ENCODE peak calls at places on chromosome 7, in eight cellular contexts. One of them, this sample, is unnamed.

GRCh38 chr7:117582219-117582704 is 102.4 kb downstream of the CFTR start:
- DNase-seq in endothelial cell: no peak
- DNase-seq in A549: peak; percentile 97
- DNase-seq in epithelial cell of proximal tubule: no peak
- DNase-seq in spleen: no peak
- DNase-seq in neural progenitor cell: peak; percentile 17
- DNase-seq in BJ: peak; percentile 79
- DNase-seq in CD8-positive, alpha-beta T cell: no peak
- DNase-seq in this sample: no peak

GRCh38 chr7:1313591-1313990 is 80.9 kb downstream of the UNCX start:
- DNase-seq in spleen: peak; percentile 29
- DNase-seq in neural progenitor cell: no peak
- DNase-seq in BJ: no peak
- DNase-seq in CD8-positive, alpha-beta T cell: no peak
- DNase-seq in A549: no peak
- DNase-seq in endothelial cell: no peak
- DNase-seq in epithelial cell of proximal tubule: no peak
- DNase-seq in this sample: no peak

GRCh38 chr7:29457565-29457971 is 106.1 kb upstream of the PRR15 start:
- DNase-seq in endothelial cell: no peak
- DNase-seq in A549: no peak
- DNase-seq in neural progenitor cell: peak; percentile 18
- DNase-seq in epithelial cell of proximal tubule: no peak
- DNase-seq in spleen: no peak
- DNase-seq in BJ: peak; percentile 55
- DNase-seq in CD8-positive, alpha-beta T cell: no peak
- DNase-seq in this sample: no peak

GRCh38 chr7:157155959-157156358 is 17.2 kb downstream of the UBE3C start:
- DNase-seq in endothelial cell: no peak
- DNase-seq in A549: no peak
- DNase-seq in spleen: no peak
- DNase-seq in epithelial cell of proximal tubule: no peak
- DNase-seq in neural progenitor cell: no peak
- DNase-seq in CD8-positive, alpha-beta T cell: no peak
- DNase-seq in BJ: no peak
- DNase-seq in this sample: no peak

GRCh38 chr7:3260425-3260762 is 40.7 kb upstream of the SDK1 start:
- DNase-seq in A549: no peak
- DNase-seq in spleen: no peak
- DNase-seq in epithelial cell of proximal tubule: no peak
- DNase-seq in CD8-positive, alpha-beta T cell: no peak
- DNase-seq in BJ: no peak
- DNase-seq in neural progenitor cell: no peak
- DNase-seq in endothelial cell: no peak
- DNase-seq in this sample: no peak

GRCh38 chr7:139620676-139621344 is 97.3 kb downstream of the CLEC2L start:
- DNase-seq in CD8-positive, alpha-beta T cell: peak; percentile 25
- DNase-seq in BJ: no peak
- DNase-seq in A549: peak; percentile 48
- DNase-seq in spleen: no peak
- DNase-seq in epithelial cell of proximal tubule: no peak
- DNase-seq in endothelial cell: peak; percentile 68
- DNase-seq in neural progenitor cell: peak; percentile 62
- DNase-seq in this sample: no peak

GRCh38 chr7:1587738-1588137 is 17.9 kb upstream of the PSMG3 start:
- DNase-seq in endothelial cell: no peak
- DNase-seq in CD8-positive, alpha-beta T cell: no peak
- DNase-seq in spleen: no peak
- DNase-seq in neural progenitor cell: no peak
- DNase-seq in BJ: no peak
- DNase-seq in A549: no peak
- DNase-seq in epithelial cell of proximal tubule: no peak
- DNase-seq in this sample: no peak

GRCh38 chr7:84070101-84070500 is 124.5 kb downstream of the SEMA3A start:
- DNase-seq in CD8-positive, alpha-beta T cell: no peak
- DNase-seq in endothelial cell: no peak
- DNase-seq in epithelial cell of proximal tubule: no peak
- DNase-seq in spleen: no peak
- DNase-seq in neural progenitor cell: no peak
- DNase-seq in BJ: no peak
- DNase-seq in A549: no peak
- DNase-seq in this sample: no peak

DNA sequence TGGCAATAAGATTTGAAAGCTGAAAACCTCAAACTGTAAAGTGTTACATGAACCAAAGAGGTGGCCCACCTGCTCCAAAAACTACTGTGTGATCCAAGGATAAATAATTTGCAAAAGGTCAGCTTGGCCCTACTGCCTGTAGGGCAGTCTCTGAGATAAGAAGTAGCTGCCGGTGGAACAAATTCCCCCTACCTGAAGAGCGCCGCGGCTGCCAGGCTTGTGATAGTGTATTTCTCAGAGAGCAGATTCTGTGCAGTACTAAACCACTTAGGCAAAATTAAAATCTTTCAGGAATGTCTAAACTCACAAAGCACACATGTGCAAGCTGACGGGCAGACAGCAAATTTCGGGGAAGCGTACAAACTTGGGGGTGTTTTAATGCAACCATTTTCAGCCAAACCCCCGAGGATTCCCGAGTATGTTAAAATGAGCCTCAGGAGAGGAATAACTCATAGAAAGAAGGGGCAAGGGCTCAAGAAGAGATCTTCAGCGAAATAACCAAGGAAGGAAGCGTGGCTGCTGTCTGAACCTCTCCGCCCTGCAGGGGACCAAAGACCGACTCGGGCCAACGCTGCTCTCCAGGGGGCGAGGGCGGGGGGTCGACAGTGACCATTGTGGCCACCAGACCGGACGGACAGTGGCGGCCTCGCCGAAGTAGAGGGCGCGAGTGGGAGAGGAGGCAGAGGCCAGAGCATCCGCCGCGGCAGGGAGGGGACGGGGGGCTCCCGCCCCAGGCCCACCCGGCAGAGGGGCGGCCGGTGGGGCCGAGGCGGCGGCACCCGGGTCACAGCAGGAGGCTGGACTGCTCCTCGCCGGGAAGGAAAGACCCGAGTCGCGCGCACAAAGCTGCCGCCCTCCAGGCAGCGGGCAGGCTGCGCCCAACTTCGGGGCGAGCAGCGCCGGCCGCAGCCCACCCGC is 874 bp downstream of the HYCC1 start:
- DNase-seq in neural progenitor cell: peak; percentile 61
- DNase-seq in BJ: no peak
- DNase-seq in spleen: peak; percentile 91
- DNase-seq in endothelial cell: peak; percentile 56
- DNase-seq in CD8-positive, alpha-beta T cell: no peak
- DNase-seq in A549: no peak
- DNase-seq in epithelial cell of proximal tubule: peak; percentile 12
- DNase-seq in this sample: peak; percentile 88
- TF ChIP-seq CTCF in neural progenitor cell: no peak
- TF ChIP-seq CTCF in BJ: no peak
- TF ChIP-seq CTCF in spleen: no peak
- TF ChIP-seq CTCF in endothelial cell: no peak
- TF ChIP-seq CTCF in CD8-positive, alpha-beta T cell: no peak
- TF ChIP-seq CTCF in A549: no peak
- TF ChIP-seq CTCF in epithelial cell of proximal tubule: peak; percentile 11
- TF ChIP-seq CTCF in this sample: peak; percentile 10

GRCh38 chr7:101702362-101702850 is 73.3 kb upstream of the MYL10 start:
- DNase-seq in spleen: no peak
- DNase-seq in neural progenitor cell: no peak
- DNase-seq in A549: peak; percentile 60
- DNase-seq in CD8-positive, alpha-beta T cell: no peak
- DNase-seq in BJ: no peak
- DNase-seq in endothelial cell: no peak
- DNase-seq in epithelial cell of proximal tubule: no peak
- DNase-seq in this sample: no peak
- TF ChIP-seq CTCF in spleen: no peak
- TF ChIP-seq CTCF in neural progenitor cell: no peak
- TF ChIP-seq CTCF in A549: no peak
- TF ChIP-seq CTCF in CD8-positive, alpha-beta T cell: no peak
- TF ChIP-seq CTCF in BJ: no peak
- TF ChIP-seq CTCF in endothelial cell: no peak
- TF ChIP-seq CTCF in epithelial cell of proximal tubule: no peak
- TF ChIP-seq CTCF in this sample: no peak

GRCh38 chr7:69564454-69565417 is 33.5 kb upstream of the AUTS2 start:
- DNase-seq in endothelial cell: no peak
- DNase-seq in BJ: no peak
- DNase-seq in spleen: no peak
- DNase-seq in CD8-positive, alpha-beta T cell: no peak
- DNase-seq in neural progenitor cell: no peak
- DNase-seq in epithelial cell of proximal tubule: no peak
- DNase-seq in A549: no peak
- DNase-seq in this sample: peak; percentile 86
- TF ChIP-seq CTCF in endothelial cell: no peak
- TF ChIP-seq CTCF in BJ: no peak
- TF ChIP-seq CTCF in spleen: no peak
- TF ChIP-seq CTCF in CD8-positive, alpha-beta T cell: no peak
- TF ChIP-seq CTCF in neural progenitor cell: no peak
- TF ChIP-seq CTCF in epithelial cell of proximal tubule: no peak
- TF ChIP-seq CTCF in A549: no peak
- TF ChIP-seq CTCF in this sample: peak; percentile 17

DNA sequence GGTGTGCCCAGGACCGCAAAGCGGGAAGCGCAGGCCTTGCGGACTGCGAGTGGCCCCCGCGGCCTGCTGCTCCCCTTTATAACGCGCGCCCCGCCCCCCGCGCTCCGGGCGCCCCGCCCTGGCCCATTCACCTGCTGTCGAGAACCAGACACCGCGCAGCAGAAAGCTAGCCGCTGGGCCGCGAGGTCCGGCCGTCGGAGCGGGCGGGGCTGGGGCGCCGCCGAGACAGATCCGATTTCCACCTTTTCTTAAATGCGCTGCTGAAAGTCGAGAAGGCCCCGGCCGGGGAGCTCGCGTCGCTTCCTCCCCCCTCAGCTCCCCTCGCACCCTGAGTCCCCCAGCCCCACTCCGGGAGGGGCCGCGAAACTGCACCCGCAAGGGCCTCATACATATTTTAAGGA is 170.3 kb downstream of the NRF1 start:
- DNase-seq in endothelial cell: no peak
- DNase-seq in A549: no peak
- DNase-seq in CD8-positive, alpha-beta T cell: no peak
- DNase-seq in epithelial cell of proximal tubule: no peak
- DNase-seq in neural progenitor cell: peak; percentile 82
- DNase-seq in spleen: peak; percentile 71
- DNase-seq in BJ: no peak
- DNase-seq in this sample: no peak
- TF ChIP-seq CTCF in endothelial cell: no peak
- TF ChIP-seq CTCF in A549: no peak
- TF ChIP-seq CTCF in CD8-positive, alpha-beta T cell: no peak
- TF ChIP-seq CTCF in epithelial cell of proximal tubule: no peak
- TF ChIP-seq CTCF in neural progenitor cell: no peak
- TF ChIP-seq CTCF in spleen: no peak
- TF ChIP-seq CTCF in BJ: no peak
- TF ChIP-seq CTCF in this sample: no peak

GRCh38 chr7:102288285-102288930 is 1.7 kb downstream of the SH2B2 start:
- DNase-seq in BJ: no peak
- DNase-seq in CD8-positive, alpha-beta T cell: no peak
- DNase-seq in neural progenitor cell: peak; percentile 37
- DNase-seq in epithelial cell of proximal tubule: no peak
- DNase-seq in A549: no peak
- DNase-seq in endothelial cell: no peak
- DNase-seq in spleen: no peak
- DNase-seq in this sample: no peak
- TF ChIP-seq CTCF in BJ: no peak
- TF ChIP-seq CTCF in CD8-positive, alpha-beta T cell: no peak
- TF ChIP-seq CTCF in neural progenitor cell: peak; percentile 18
- TF ChIP-seq CTCF in epithelial cell of proximal tubule: peak; percentile 41
- TF ChIP-seq CTCF in A549: peak; percentile 12
- TF ChIP-seq CTCF in endothelial cell: no peak
- TF ChIP-seq CTCF in spleen: no peak
- TF ChIP-seq CTCF in this sample: peak; percentile 20

DNA sequence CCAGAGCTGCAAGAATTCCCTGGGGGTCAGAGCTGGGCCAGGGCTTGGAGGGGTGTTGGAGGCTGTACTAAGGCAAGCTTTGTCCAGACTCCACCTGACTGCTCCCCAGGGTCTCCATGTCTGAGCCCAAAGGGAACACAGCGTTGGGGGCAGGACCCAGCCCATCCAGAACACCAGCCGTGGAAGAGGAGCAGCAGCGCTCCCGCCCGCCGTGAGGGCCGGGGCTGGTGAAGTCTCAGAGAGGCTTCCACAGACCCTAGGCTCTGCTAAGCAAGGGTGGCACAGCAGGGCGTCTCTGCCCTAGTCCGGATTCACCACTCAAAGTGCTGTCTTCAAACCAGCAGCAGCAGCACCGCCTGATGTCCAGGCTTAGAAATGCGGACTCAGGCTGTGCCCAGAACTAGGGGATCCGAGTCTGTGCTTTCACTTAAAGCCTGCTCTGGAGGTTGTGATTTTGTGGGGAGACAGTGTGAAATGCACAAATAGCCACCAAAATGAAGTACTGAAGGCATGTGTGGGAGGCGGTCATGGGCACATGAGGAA is 16.7 kb upstream of the AQP1 start:
- DNase-seq in A549: no peak
- DNase-seq in CD8-positive, alpha-beta T cell: no peak
- DNase-seq in endothelial cell: no peak
- DNase-seq in spleen: no peak
- DNase-seq in epithelial cell of proximal tubule: no peak
- DNase-seq in neural progenitor cell: peak; percentile 31
- DNase-seq in BJ: no peak
- DNase-seq in this sample: no peak
- TF ChIP-seq CTCF in A549: no peak
- TF ChIP-seq CTCF in CD8-positive, alpha-beta T cell: no peak
- TF ChIP-seq CTCF in endothelial cell: no peak
- TF ChIP-seq CTCF in spleen: no peak
- TF ChIP-seq CTCF in epithelial cell of proximal tubule: no peak
- TF ChIP-seq CTCF in neural progenitor cell: peak; percentile 23
- TF ChIP-seq CTCF in BJ: peak; percentile 14
- TF ChIP-seq CTCF in this sample: peak; percentile 28

GRCh38 chr7:77743518-77743917 is 47.3 kb downstream of the RSBN1L start:
- DNase-seq in CD8-positive, alpha-beta T cell: no peak
- DNase-seq in BJ: no peak
- DNase-seq in A549: no peak
- DNase-seq in endothelial cell: no peak
- DNase-seq in epithelial cell of proximal tubule: no peak
- DNase-seq in spleen: no peak
- DNase-seq in neural progenitor cell: no peak
- DNase-seq in this sample: no peak
- TF ChIP-seq CTCF in CD8-positive, alpha-beta T cell: no peak
- TF ChIP-seq CTCF in BJ: no peak
- TF ChIP-seq CTCF in A549: no peak
- TF ChIP-seq CTCF in endothelial cell: no peak
- TF ChIP-seq CTCF in epithelial cell of proximal tubule: no peak
- TF ChIP-seq CTCF in spleen: no peak
- TF ChIP-seq CTCF in neural progenitor cell: no peak
- TF ChIP-seq CTCF in this sample: no peak

This sample was measured in osteocyte.